ENCODE peak calls at places on chromosome 14, in eight cellular contexts. U is astrocyte of the cerebellum; Y is transverse colon; F is CD8-positive, alpha-beta memory T cell; J is epithelial cell of esophagus; O is bronchial epithelial cell; Q is cardiac muscle cell; C is iPS DF 6.9. T is an unnamed sample.

GRCh38 chr14:44586910-44587309 is 79.8 kb upstream of the FSCB start:
- DNase-seq in Q (no peak), O (no peak), J (no peak), U (no peak), F (no peak), Y (no peak), C (no peak), T (no peak)

GRCh38 chr14:51490205-51490604 is 161.5 kb upstream of the FRMD6 start:
- DNase-seq in U (no peak), O (peak), F (no peak), Y (no peak), C (no peak), J (peak), Q (no peak), T (no peak)

GRCh38 chr14:101002738-101003137 is 99.2 kb upstream of the RTL1 start:
- DNase-seq in Q (no peak), U (no peak), J (no peak), F (no peak), Y (no peak), O (no peak), C (no peak), T (no peak)

GRCh38 chr14:70660967-70661871 is 19.5 kb downstream of the TTC9 start:
- DNase-seq in Q (no peak), J (peak), C (no peak), U (no peak), F (peak), Y (peak), O (no peak), T (no peak)

GRCh38 chr14:54650331-54651017 is 83.5 kb downstream of the SAMD4A start:
- DNase-seq in C (no peak), U (no peak), Q (no peak), J (peak), Y (peak), O (peak), F (no peak), T (peak)

GRCh38 chr14:20697273-20698017 is 8.9 kb downstream of the ANG start:
- DNase-seq in Q (peak), U (peak), J (peak), F (peak), Y (peak), O (peak), C (peak), T (no peak)

GRCh38 chr14:47189911-47190503 is 485.4 kb downstream of the MDGA2 start:
- DNase-seq in J (no peak), U (no peak), O (no peak), C (no peak), Y (no peak), F (no peak), Q (no peak), T (no peak)

GRCh38 chr14:87989613-87990299 is 3.2 kb downstream of the GALC start:
- DNase-seq in O (peak), Y (no peak), F (no peak), C (no peak), U (no peak), Q (no peak), J (peak), T (no peak)

GRCh38 chr14:79605863-79606262 is 605.4 kb downstream of the DIO2 start:
- DNase-seq in C (no peak), F (no peak), U (no peak), Y (no peak), O (no peak), Q (no peak), J (no peak), T (no peak)

GRCh38 chr14:51701956-51702355 is 50.2 kb downstream of the FRMD6 start:
- DNase-seq in Q (no peak), F (no peak), O (no peak), J (no peak), Y (no peak), U (no peak), C (no peak), T (no peak)

GRCh38 chr14:45716506-45716905 is 463.5 kb upstream of the MIS18BP1 start:
- DNase-seq in Q (no peak), Y (no peak), F (no peak), C (no peak), J (peak), O (no peak), U (no peak), T (no peak)

GRCh38 chr14:102509744-102510615 is at the start of gene ANKRD9:
- DNase-seq in Y (peak), Q (peak), C (peak), F (peak), J (peak), O (peak), U (peak), T (peak)

GRCh38 chr14:102508410-102508773 is 1.2 kb downstream of the ANKRD9 start:
- DNase-seq in O (peak), C (no peak), F (no peak), Q (no peak), Y (peak), J (peak), U (no peak), T (no peak)

GRCh38 chr14:102510616-102511520 is 1.3 kb upstream of the ANKRD9 start:
- DNase-seq in C (peak), F (no peak), O (peak), Y (peak), U (no peak), J (peak), Q (peak), T (no peak)

GRCh38 chr14:102507891-102508312 is 1.7 kb downstream of the ANKRD9 start:
- DNase-seq in Q (no peak), J (peak), F (no peak), U (no peak), O (no peak), C (no peak), Y (no peak), T (no peak)

DNA sequence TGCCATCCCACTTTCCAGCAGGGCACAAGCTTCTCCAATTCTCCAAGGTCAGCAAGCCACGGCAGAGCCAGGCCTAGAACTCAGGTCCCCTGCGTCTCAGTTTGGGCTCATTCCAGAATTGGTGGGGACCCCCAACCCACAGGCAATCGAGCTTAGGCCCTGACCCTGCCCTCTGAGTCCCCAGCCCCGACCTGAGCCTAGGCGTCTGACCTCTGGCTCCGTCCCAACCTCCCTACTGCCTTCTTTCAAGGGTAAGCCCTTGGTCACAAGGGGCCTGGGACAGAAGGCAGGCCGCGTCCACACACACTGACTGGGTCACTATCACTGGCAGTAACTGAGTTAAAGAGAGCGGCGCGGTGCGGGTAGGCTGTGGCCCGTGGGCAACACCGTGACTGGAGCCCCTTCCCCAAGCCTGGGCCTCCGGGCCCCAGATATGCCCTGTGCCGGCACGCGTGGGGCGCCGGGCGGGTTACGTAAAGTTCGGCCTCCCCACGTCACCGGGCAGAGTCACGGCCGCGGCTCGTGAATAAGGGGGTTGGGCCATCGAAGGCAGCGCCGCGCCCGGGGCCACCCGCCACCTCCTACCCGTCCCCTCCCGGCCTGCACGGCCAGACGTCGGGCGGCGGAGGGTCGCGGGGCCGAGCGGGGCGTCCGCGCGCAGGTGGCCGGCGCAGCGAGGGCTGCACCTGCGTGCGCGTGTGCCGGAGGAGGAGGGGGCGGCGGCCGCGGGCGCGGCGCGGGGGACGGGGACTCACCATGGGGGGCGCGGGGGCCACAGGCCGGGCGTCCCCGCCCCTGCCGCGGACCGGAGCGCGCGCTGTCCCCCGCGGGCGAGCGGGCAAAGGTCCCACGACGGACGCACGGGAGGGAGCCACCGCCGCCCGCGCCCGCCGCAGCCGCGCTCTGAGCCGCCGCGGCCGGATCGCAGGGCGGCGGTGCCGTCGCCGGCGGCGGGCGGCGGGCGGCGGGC is 517 bp downstream of the ANKRD9 start:
- DNase-seq in O (no peak), U (no peak), C (no peak), Y (peak), Q (peak), F (no peak), J (peak), T (no peak)
- H3K4me3 ChIP-seq in O (peak), U (peak), C (peak), Y (peak), Q (peak), F (no peak), J (peak), T (peak)

GRCh38 chr14:104924421-104925213 is at the start of gene PLD4:
- DNase-seq in F (no peak), J (no peak), O (no peak), C (no peak), U (no peak), Q (no peak), Y (no peak), T (no peak)
- H3K4me3 ChIP-seq in F (no peak), J (no peak), O (no peak), C (no peak), U (no peak), Q (no peak), Y (no peak), T (no peak)

DNA sequence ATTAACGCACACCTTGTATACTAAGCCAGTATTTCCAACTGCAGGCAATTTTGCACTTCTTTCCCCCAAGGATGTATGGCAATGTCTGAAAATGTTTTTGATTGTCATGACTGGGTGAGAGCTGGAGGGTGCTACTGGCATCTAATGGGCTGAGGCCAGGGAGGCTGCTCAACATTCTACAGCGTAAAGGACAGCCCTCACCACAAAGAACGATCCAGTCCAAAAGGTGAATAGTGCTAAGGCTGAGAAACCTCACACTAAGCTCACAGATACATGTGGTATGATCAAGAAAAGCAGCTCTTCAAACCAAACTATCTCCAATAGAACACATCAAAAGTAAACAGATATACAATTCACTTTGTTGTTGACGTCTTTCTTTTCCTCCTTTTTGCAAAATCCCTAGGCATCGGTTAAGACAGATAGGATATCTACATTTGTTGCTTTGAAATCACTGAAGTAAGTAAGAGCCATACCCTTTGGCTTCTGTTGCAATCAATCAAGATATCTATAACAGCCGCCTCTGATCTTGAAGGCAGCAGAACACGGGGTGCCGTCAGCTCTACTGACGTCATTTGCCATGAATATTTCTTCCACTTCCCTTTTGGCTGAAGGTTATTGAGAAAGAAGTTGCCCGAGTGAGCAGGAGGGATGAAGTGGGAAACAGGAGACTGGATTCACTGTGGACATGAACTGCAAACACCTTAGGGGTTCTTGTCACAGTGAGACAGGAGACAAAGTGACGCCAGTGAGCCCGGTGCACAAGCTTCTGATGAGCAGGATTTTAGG is 218.3 kb downstream of the FOXN3 start:
- DNase-seq in Q (no peak), Y (no peak), J (no peak), C (no peak), F (no peak), U (no peak), O (no peak), T (no peak)
- H3K4me3 ChIP-seq in Q (no peak), Y (no peak), J (no peak), C (no peak), F (no peak), U (no peak), O (no peak), T (no peak)

DNA sequence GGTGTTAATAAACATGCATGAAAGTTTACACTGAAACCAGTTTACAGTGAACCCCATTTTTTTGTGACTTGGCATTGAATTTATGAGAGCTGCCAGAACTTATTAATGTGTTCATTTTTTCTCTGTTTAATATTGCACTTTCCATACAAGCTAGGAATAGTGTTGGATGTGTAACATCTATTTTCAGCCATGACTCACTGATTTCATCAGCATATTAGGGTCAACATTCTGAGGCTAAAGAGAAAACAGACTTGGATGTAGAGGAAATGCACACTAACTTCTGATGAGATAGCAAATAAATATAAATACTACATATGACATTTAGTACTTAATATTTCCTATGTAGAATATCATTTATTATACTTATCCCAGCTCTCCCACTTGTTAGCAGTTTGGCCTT is 635.3 kb downstream of the KCNH5 start:
- DNase-seq in O (peak), C (no peak), Q (no peak), Y (no peak), F (no peak), U (no peak), J (peak), T (no peak)
- H3K4me3 ChIP-seq in O (no peak), C (no peak), Q (no peak), Y (no peak), F (no peak), U (no peak), J (no peak), T (no peak)

DNA sequence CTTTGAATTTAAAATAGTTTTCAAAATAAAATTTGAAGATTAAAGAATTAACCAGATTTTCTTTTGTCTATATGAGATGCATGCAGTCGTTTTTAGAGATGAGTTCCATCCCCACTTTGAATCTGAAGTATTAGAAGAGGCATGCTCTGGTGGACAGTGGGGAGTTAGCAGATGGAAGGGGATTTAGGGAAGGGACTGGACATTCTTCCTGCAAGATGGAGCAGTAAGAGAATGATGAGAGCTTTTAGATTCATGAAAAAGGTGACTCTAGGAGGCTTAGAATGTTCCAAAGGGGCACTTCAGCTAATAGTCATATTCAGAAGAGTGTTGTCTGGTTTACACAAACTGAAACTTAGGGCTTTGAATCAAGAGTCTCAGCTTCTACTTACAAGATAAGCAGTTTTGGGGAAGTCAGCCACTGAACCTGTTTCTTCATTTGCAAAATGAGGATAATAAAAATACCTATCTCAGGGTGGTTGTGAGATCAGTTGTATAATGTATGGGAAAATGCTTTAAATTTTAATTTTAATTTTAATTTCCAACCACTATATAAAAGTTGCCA is 3.7 kb downstream of the ZBTB1 start:
- DNase-seq in F (no peak), Y (no peak), J (no peak), Q (no peak), U (no peak), O (no peak), C (no peak), T (no peak)
- H3K4me3 ChIP-seq in F (no peak), Y (no peak), J (no peak), Q (no peak), U (no peak), O (no peak), C (no peak), T (no peak)

GRCh38 chr14:68281497-68281896 is 461.9 kb downstream of the RAD51B start:
- DNase-seq in F (no peak), U (no peak), Q (no peak), J (no peak), O (no peak), Y (no peak), C (no peak), T (no peak)

GRCh38 chr14:68282479-68283377 is 463.1 kb downstream of the RAD51B start:
- DNase-seq in O (no peak), Y (no peak), U (no peak), Q (no peak), J (no peak), F (no peak), C (no peak), T (no peak)

GRCh38 chr14:68279777-68280233 is 460.2 kb downstream of the RAD51B start:
- DNase-seq in C (no peak), J (no peak), F (no peak), Y (no peak), Q (no peak), O (no peak), U (no peak), T (no peak)

GRCh38 chr14:68278568-68279436 is 459.2 kb downstream of the RAD51B start:
- DNase-seq in C (no peak), Y (no peak), J (peak), F (no peak), U (peak), Q (no peak), O (peak), T (peak)

GRCh38 chr14:68279437-68279720 is 459.8 kb downstream of the RAD51B start:
- DNase-seq in O (no peak), J (no peak), U (no peak), Q (no peak), C (no peak), F (no peak), Y (no peak), T (no peak)
- H3K4me3 ChIP-seq in O (no peak), J (no peak), U (no peak), Q (no peak), C (no peak), F (no peak), Y (no peak), T (no peak)

GRCh38 chr14:33704486-33704885 is 246.4 kb downstream of the EGLN3 start:
- DNase-seq in J (no peak), C (no peak), O (no peak), F (no peak), Y (no peak), U (no peak), Q (no peak), T (no peak)

GRCh38 chr14:33702293-33702692 is 248.6 kb downstream of the EGLN3 start:
- DNase-seq in Y (no peak), U (no peak), J (no peak), F (no peak), Q (no peak), C (no peak), O (no peak), T (no peak)

GRCh38 chr14:33700052-33700451 is 250.8 kb downstream of the EGLN3 start:
- DNase-seq in J (no peak), F (no peak), U (no peak), Y (no peak), Q (no peak), O (no peak), C (no peak), T (no peak)

GRCh38 chr14:33696165-33696564 is 254.7 kb downstream of the EGLN3 start:
- DNase-seq in Q (no peak), U (no peak), J (no peak), Y (no peak), C (no peak), O (no peak), F (no peak), T (no peak)

GRCh38 chr14:33699300-33699699 is 251.6 kb downstream of the EGLN3 start:
- DNase-seq in F (no peak), J (no peak), U (no peak), Y (no peak), Q (no peak), C (no peak), O (no peak), T (no peak)
- H3K4me3 ChIP-seq in F (no peak), J (no peak), U (no peak), Y (no peak), Q (no peak), C (no peak), O (no peak), T (no peak)

GRCh38 chr14:91229743-91230200 is 14.7 kb downstream of the GPR68 start:
- DNase-seq in U (peak), O (peak), Y (peak), J (no peak), Q (no peak), F (peak), C (no peak), T (no peak)
- H3K4me3 ChIP-seq in U (no peak), O (no peak), Y (no peak), J (no peak), Q (no peak), F (peak), C (no peak), T (no peak)